ENCODE peak calls at places on chromosomes 11 and 22, in ten cellular contexts. E is thoracic aorta, N is AG04450, X is NB4, T is osteoblast, H is left ventricle myocardium inferior, W is esophagus squamous epithelium, V is mammary epithelial cell, D is fibroblast of pulmonary artery, M is HCT116. F is an unnamed sample.

GRCh38 chr11:131745405-131745804 is 375.0 kb downstream of the NTM start:
- DNase-seq in E (no peak), N (no peak), X (no peak), T (no peak), H (no peak), W (no peak), V (no peak), D (peak), M (no peak), F (no peak)

GRCh38 chr11:125724125-125724524 is 22.0 kb upstream of the PATE1 start:
- DNase-seq in E (no peak), N (no peak), X (peak), T (peak), H (no peak), W (no peak), V (peak), D (peak), M (peak), F (no peak)

GRCh38 chr11:130188047-130188446 is 28.5 kb downstream of the ST14 start:
- DNase-seq in E (no peak), N (no peak), X (no peak), T (peak), H (no peak), W (no peak), V (no peak), D (no peak), M (no peak), F (no peak)

GRCh38 chr22:49853981-49854791 is 542 bp downstream of the ZBED4 start:
- DNase-seq in E (no peak), N (no peak), X (peak), T (peak), H (no peak), W (no peak), V (peak), D (peak), M (no peak), F (no peak)

GRCh38 chr22:49765091-49765771 is 62.4 kb downstream of the BRD1 start:
- DNase-seq in E (no peak), N (no peak), X (no peak), T (peak), H (peak), W (no peak), V (no peak), D (no peak), M (no peak), F (no peak)

GRCh38 chr11:19980388-19980787 is 179.9 kb downstream of the DBX1 start:
- DNase-seq in E (no peak), N (no peak), X (no peak), T (no peak), H (no peak), W (no peak), V (no peak), D (no peak), M (no peak), F (no peak)

GRCh38 chr11:12600829-12601228 is 73.4 kb upstream of the TEAD1 start:
- DNase-seq in E (no peak), N (no peak), X (no peak), T (no peak), H (no peak), W (no peak), V (no peak), D (no peak), M (no peak), F (no peak)

GRCh38 chr11:67493548-67494370 is 10.9 kb downstream of the AIP start:
- DNase-seq in E (no peak), N (no peak), X (no peak), T (peak), H (no peak), W (no peak), V (no peak), D (no peak), M (no peak), F (no peak)

GRCh38 chr22:36873614-36874308 is 13.0 kb downstream of the NCF4 start:
- DNase-seq in E (no peak), N (no peak), X (peak), T (peak), H (no peak), W (no peak), V (peak), D (peak), M (peak), F (peak)

GRCh38 chr22:32130464-32130863 is 28.6 kb downstream of the C22orf42 start:
- DNase-seq in E (no peak), N (no peak), X (no peak), T (peak), H (no peak), W (no peak), V (peak), D (no peak), M (no peak), F (no peak)

GRCh38 chr22:20009018-20009482 is 7.6 kb downstream of the ARVCF start:
- DNase-seq in E (no peak), N (no peak), X (no peak), T (peak), H (no peak), W (no peak), V (no peak), D (no peak), M (no peak), F (no peak)

GRCh38 chr22:47168900-47169800 is 406.7 kb downstream of the TBC1D22A start:
- DNase-seq in E (no peak), N (no peak), X (peak), T (peak), H (no peak), W (no peak), V (no peak), D (peak), M (no peak), F (no peak)

GRCh38 chr22:25449781-25450317 is 114.6 kb upstream of the GRK3 start:
- DNase-seq in E (no peak), N (no peak), X (no peak), T (no peak), H (no peak), W (no peak), V (peak), D (no peak), M (no peak), F (no peak)

GRCh38 chr11:59578369-59578768 is 37.2 kb downstream of the OSBP start:
- DNase-seq in E (no peak), N (no peak), X (no peak), T (no peak), H (no peak), W (no peak), V (no peak), D (no peak), M (no peak), F (no peak)

GRCh38 chr11:22192289-22192641 is 620 bp upstream of the ANO5 start:
- DNase-seq in E (no peak), N (no peak), X (no peak), T (no peak), H (peak), W (no peak), V (no peak), D (no peak), M (no peak), F (no peak)

GRCh38 chr11:67408437-67409200 is 4.7 kb downstream of the TBC1D10C start:
- DNase-seq in E (no peak), N (no peak), X (peak), T (no peak), H (no peak), W (no peak), V (no peak), D (no peak), M (no peak), F (no peak)

GRCh38 chr11:11416917-11417316 is 63.9 kb upstream of the CSNK2A3 start:
- DNase-seq in E (no peak), N (no peak), X (peak), T (no peak), H (no peak), W (no peak), V (peak), D (peak), M (no peak), F (no peak)

GRCh38 chr11:111719379-111719778 is 46.8 kb downstream of the PPP2R1B start:
- DNase-seq in E (no peak), N (no peak), X (no peak), T (no peak), H (no peak), W (no peak), V (peak), D (no peak), M (no peak), F (no peak)

GRCh38 chr22:49091451-49091850 is 736.2 kb downstream of the BRD1 start:
- DNase-seq in E (no peak), N (no peak), X (no peak), T (peak), H (no peak), W (no peak), V (no peak), D (no peak), M (no peak), F (no peak)

GRCh38 chr22:36763576-36763975 is 12.3 kb downstream of the IFT27 start:
- DNase-seq in E (no peak), N (no peak), X (no peak), T (peak), H (no peak), W (no peak), V (peak), D (no peak), M (no peak), F (no peak)

GRCh38 chr11:118304227-118304808 is at the start of gene CD3E:
- DNase-seq in E (no peak), N (no peak), X (no peak), T (no peak), H (no peak), W (no peak), V (no peak), D (no peak), M (no peak), F (no peak)

GRCh38 chr11:16097543-16097942 is 258.8 kb downstream of the SOX6 start:
- DNase-seq in E (no peak), N (no peak), X (no peak), T (no peak), H (no peak), W (no peak), V (peak), D (no peak), M (no peak), F (no peak)

GRCh38 chr22:46064966-46065666 is 85.2 kb upstream of the PPARA start:
- DNase-seq in E (no peak), N (no peak), X (no peak), T (peak), H (peak), W (no peak), V (peak), D (no peak), M (no peak), F (no peak)

GRCh38 chr22:24706050-24706449 is 68.5 kb downstream of the PIWIL3 start:
- DNase-seq in E (no peak), N (no peak), X (no peak), T (peak), H (no peak), W (no peak), V (no peak), D (peak), M (no peak), F (no peak)

GRCh38 chr11:130783322-130783721 is 133.0 kb downstream of the SNX19 start:
- DNase-seq in E (no peak), N (no peak), X (no peak), T (no peak), H (no peak), W (no peak), V (no peak), D (no peak), M (no peak), F (no peak)

GRCh38 chr11:12800032-12800671 is 125.9 kb downstream of the TEAD1 start:
- DNase-seq in E (no peak), N (no peak), X (no peak), T (peak), H (no peak), W (no peak), V (peak), D (peak), M (peak), F (no peak)

GRCh38 chr11:11670582-11670981 is 48.8 kb upstream of the GALNT18 start:
- DNase-seq in E (no peak), N (no peak), X (no peak), T (no peak), H (no peak), W (no peak), V (no peak), D (no peak), M (no peak), F (no peak)

GRCh38 chr11:79269923-79270322 is 170.9 kb downstream of the TENM4 start:
- DNase-seq in E (no peak), N (no peak), X (no peak), T (no peak), H (no peak), W (no peak), V (no peak), D (no peak), M (no peak), F (no peak)

GRCh38 chr11:2779981-2780849 is 80.4 kb upstream of the KCNQ1OT1 start:
- DNase-seq in E (peak), N (no peak), X (peak), T (peak), H (peak), W (no peak), V (no peak), D (no peak), M (no peak), F (no peak)

GRCh38 chr11:78731008-78731407 is 156.3 kb upstream of the NARS2 start:
- DNase-seq in E (no peak), N (no peak), X (no peak), T (no peak), H (no peak), W (no peak), V (no peak), D (peak), M (no peak), F (no peak)

GRCh38 chr22:20595461-20595860 is 88.1 kb downstream of the MED15 start:
- DNase-seq in E (no peak), N (no peak), X (no peak), T (peak), H (no peak), W (no peak), V (no peak), D (no peak), M (no peak), F (no peak)

DNA sequence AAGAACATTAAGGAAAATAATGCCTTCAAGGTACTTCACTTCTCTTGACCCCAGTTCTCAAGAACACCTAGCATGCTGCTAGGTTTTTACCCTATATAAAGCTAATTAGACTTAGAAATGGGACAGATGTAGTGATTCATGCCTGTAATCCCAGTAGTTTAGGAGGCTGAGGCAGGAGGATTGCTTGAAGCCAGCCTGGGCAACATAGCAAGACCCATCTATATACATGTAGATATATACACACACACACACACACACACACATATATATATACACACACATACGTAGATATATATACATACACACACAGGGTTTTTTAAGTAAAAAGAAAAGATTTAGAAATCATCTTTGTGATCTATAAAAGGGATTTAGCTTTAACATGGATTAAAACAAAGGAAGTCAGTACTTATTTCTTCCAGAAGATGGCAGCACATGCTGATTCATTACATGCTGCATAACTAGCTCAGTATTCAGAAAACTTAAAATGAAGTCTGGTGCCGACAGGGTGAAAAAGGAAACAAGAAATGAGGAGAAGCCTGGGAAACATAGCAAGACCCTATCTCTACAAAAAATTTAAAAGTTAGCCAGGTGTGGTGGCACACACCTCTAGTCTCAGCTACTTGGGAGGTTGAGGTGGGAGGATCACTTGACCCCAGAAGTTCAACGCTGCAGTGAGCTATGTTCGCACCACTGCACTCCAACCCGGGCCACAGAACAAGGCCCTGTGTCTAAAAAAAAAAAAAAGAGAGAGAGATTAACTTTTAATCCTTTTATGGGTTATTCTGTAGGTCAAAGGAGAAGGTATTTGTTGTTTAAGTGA is 28.5 kb upstream of the RBX1 start:
- DNase-seq in E (no peak), N (peak), X (peak), T (no peak), H (no peak), W (no peak), V (peak), D (peak), M (peak), F (peak)
- H3K4me3 ChIP-seq in E (peak), N (no peak), X (no peak), T (no peak), H (no peak), W (peak), V (no peak), D (no peak), M (no peak), F (no peak)

GRCh38 chr11:69000391-69000790 is 12.7 kb downstream of the MRGPRF start:
- DNase-seq in E (no peak), N (no peak), X (no peak), T (peak), H (no peak), W (no peak), V (no peak), D (no peak), M (no peak), F (no peak)

GRCh38 chr11:68997995-68998348 is 15.1 kb downstream of the MRGPRF start:
- DNase-seq in E (no peak), N (no peak), X (no peak), T (no peak), H (no peak), W (no peak), V (no peak), D (no peak), M (no peak), F (no peak)

GRCh38 chr11:69000831-69001245 is 12.2 kb downstream of the MRGPRF start:
- DNase-seq in E (no peak), N (no peak), X (no peak), T (peak), H (no peak), W (no peak), V (peak), D (peak), M (peak), F (no peak)

GRCh38 chr11:68998390-68998911 is 14.6 kb downstream of the MRGPRF start:
- DNase-seq in E (no peak), N (no peak), X (no peak), T (peak), H (no peak), W (no peak), V (no peak), D (peak), M (no peak), F (no peak)

DNA sequence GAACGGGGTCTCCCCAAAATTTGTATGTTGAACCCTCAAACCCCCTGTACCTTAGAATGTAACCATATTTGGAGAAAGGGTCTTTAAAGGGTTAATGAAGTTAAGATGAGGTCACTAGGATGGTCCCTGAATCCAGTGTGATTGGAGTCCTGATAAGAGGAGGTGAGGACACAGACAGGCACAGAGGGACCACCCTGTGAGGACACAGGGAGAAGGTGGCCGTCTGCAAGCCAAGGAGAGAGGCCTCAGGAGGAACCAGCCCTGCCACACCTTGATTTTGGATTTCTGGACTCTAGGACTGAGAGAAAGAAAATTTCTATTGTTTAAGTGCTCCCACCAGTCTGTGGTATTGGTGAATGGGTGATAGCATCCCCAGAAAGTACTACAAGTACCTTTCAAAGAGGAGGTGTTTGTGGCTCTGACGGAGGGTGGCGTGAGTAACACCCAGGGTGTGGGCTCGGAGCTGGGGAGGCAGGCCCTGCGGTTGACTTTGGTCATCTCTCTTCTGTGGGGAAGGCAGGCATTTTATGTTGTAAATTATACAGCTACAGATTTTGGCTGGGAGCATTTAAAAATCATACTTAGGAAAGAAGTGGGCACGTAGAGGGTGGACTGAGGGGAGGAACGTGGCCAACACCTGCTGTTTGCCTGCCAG is 13.8 kb downstream of the MRGPRF start:
- DNase-seq in E (no peak), N (no peak), X (no peak), T (peak), H (no peak), W (no peak), V (no peak), D (no peak), M (no peak), F (no peak)
- TF ChIP-seq CTCF in E (no peak), N (no peak), X (no peak), T (no peak), H (no peak), W (no peak), V (no peak), D (no peak), M (no peak), F (no peak)

DNA sequence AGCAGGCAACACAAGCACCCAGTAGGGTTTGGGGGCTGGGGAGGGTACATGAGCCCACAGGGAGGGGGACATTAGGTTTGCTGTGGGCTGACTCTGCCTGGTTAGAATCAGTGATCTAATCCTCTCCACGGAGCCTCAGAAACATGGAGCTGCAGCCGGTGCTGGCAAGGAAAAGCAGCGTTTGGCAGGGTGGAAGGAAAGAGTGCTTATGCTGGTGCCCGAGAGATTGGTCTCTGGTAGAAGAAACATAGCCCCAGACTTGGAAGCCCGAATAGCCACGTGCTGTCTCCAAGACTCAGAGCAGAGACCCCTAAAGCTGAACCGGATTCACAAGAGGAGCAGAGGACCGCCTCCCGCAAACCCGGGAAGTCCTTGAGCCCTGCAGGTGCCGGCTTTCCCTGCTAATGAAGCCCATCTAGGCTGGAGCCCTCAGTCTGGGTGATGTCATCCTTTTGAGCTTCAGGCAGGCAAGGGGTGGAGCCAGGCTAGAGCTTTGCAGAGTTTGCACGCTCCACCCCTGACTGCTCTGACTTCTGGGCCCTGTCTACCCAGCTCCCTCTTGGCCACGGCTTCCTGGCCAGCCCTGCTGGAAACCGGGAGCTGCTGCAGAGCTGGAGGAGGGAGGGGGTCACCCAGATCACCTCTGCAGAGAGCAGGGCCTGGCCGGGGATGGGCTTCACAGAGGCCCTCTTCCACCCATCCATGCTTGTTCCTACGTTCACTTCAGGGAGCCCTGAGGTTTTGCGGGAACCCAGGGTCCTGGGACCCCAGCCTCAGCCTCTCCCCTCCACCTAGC is 35.0 kb upstream of the JAM3 start:
- DNase-seq in E (peak), N (peak), X (peak), T (peak), H (peak), W (no peak), V (peak), D (peak), M (peak), F (no peak)
- H3K4me3 ChIP-seq in E (peak), N (peak), X (no peak), T (peak), H (peak), W (peak), V (no peak), D (no peak), M (no peak), F (no peak)

DNA sequence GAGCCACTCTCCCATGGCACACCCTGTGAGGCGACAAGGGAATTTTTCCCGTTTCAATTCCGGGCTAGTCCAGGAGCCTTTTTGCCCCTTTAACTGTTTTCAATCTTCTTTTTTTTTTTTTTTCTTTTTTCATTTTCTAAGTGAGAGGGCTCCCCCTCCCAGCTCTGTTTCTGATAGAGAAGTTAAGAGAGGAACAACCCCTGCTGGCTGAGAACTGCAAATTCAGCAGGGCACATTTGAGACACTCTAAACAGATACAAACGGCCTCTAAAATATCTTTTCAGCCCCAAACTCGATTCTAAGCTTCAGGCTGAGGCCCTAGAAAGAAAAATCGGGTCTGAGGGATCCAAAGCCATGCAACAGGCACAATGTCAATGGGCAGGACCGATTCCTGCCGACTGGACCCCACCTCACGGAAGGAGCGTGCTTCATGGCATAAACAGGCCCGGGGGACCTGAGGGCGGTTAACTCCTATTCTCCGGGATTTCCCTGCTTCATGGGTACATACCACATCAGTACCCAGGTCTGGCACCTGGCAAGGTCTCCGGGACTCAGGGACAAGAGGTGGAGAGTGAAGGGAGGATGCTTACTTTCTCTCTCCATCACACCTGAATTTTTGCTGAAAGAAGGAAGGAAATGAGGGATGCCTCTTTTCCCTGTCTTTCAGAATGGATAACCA is 627.5 kb downstream of the BUD13 start:
- DNase-seq in E (no peak), N (no peak), X (no peak), T (no peak), H (no peak), W (no peak), V (no peak), D (no peak), M (no peak), F (no peak)
- TF ChIP-seq CTCF in E (no peak), N (peak), X (no peak), T (no peak), H (no peak), W (no peak), V (peak), D (no peak), M (no peak), F (peak)

F was measured in GM12864.